ENCODE peak calls at places on chromosomes 7 and 10, in nine cellular contexts. Y, C, L, R, Q, E, K, V and N are unnamed samples.

GRCh38 chr10:133446979-133447378 is 6.8 kb upstream of the SCART1 start:
- DNase-seq in Y (no peak), C (no peak), L (no peak), R (no peak), Q (no peak), E (no peak), K (no peak), V (no peak), N (no peak)

GRCh38 chr10:91335147-91335546 is 75.0 kb upstream of the HECTD2 start:
- DNase-seq in Y (no peak), C (no peak), L (peak; percentile 57), R (no peak), Q (no peak), E (no peak), K (no peak), V (no peak), N (no peak)

GRCh38 chr10:69936091-69936490 is 116.6 kb upstream of the MACROH2A2 start:
- DNase-seq in Y (no peak), C (no peak), L (peak; percentile 66), R (peak; percentile 34), Q (no peak), E (no peak), K (no peak), V (peak; percentile 3), N (no peak)

GRCh38 chr10:30701471-30702173 is 72.1 kb upstream of the LYZL2 start:
- DNase-seq in Y (no peak), C (no peak), L (no peak), R (peak; percentile 84), Q (no peak), E (no peak), K (no peak), V (no peak), N (peak; percentile 58)

GRCh38 chr7:124022551-124022950 is 10.3 kb downstream of the TMEM229A start:
- DNase-seq in Y (no peak), C (no peak), L (no peak), R (no peak), Q (no peak), E (no peak), K (no peak), V (no peak), N (no peak)

GRCh38 chr7:1707756-1708611 is 37.9 kb downstream of the ELFN1 start:
- DNase-seq in Y (no peak), C (peak; percentile 33), L (peak; percentile 49), R (no peak), Q (no peak), E (no peak), K (no peak), V (no peak), N (no peak)

GRCh38 chr7:100167912-100168323 is 499 bp downstream of the GAL3ST4 start:
- DNase-seq in Y (no peak), C (no peak), L (peak; percentile 73), R (no peak), Q (no peak), E (no peak), K (no peak), V (no peak), N (no peak)

GRCh38 chr10:4243651-4244050 is 458.6 kb upstream of the KLF6 start:
- DNase-seq in Y (no peak), C (no peak), L (no peak), R (no peak), Q (no peak), E (no peak), K (no peak), V (no peak), N (no peak)

GRCh38 chr10:95601116-95601719 is 40.0 kb upstream of the SORBS1 start:
- DNase-seq in Y (peak; percentile 82), C (peak; percentile 88), L (peak; percentile 96), R (peak; percentile 62), Q (peak; percentile 45), E (no peak), K (peak; percentile 61), V (peak; percentile 59), N (peak; percentile 47)

GRCh38 chr7:92833024-92833765 is 3.2 kb downstream of the CDK6 start:
- DNase-seq in Y (peak; percentile 84), C (peak; percentile 95), L (peak; percentile 96), R (peak; percentile 97), Q (peak; percentile 30), E (peak; percentile 81), K (peak; percentile 94), V (peak; percentile 77), N (peak; percentile 78)

GRCh38 chr10:93992400-93993030 is 1.2 kb upstream of the PLCE1 start:
- DNase-seq in Y (no peak), C (no peak), L (peak; percentile 50), R (no peak), Q (no peak), E (no peak), K (no peak), V (no peak), N (no peak)

GRCh38 chr10:87605656-87606308 is 53.9 kb upstream of the PAPSS2 start:
- DNase-seq in Y (no peak), C (no peak), L (no peak), R (no peak), Q (no peak), E (no peak), K (no peak), V (no peak), N (no peak)

GRCh38 chr7:150360682-150361058 is 8.0 kb upstream of the REPIN1 start:
- DNase-seq in Y (no peak), C (no peak), L (peak; percentile 17), R (no peak), Q (no peak), E (no peak), K (no peak), V (no peak), N (no peak)

GRCh38 chr7:1290262-1291039 is 57.8 kb downstream of the UNCX start:
- DNase-seq in Y (no peak), C (peak; percentile 85), L (peak; percentile 69), R (peak; percentile 72), Q (no peak), E (no peak), K (peak; percentile 63), V (no peak), N (no peak)

GRCh38 chr10:80199828-80200227 is 5.5 kb downstream of the ANXA11 start:
- DNase-seq in Y (peak; percentile 15), C (no peak), L (peak; percentile 54), R (no peak), Q (no peak), E (no peak), K (no peak), V (peak; percentile 25), N (no peak)

GRCh38 chr10:123194056-123194455 is 39.9 kb downstream of the BUB3 start:
- DNase-seq in Y (no peak), C (no peak), L (no peak), R (no peak), Q (no peak), E (no peak), K (no peak), V (no peak), N (no peak)

GRCh38 chr7:124856299-124856888 is 73.2 kb downstream of the POT1 start:
- DNase-seq in Y (no peak), C (no peak), L (no peak), R (peak; percentile 27), Q (no peak), E (no peak), K (no peak), V (peak; percentile 25), N (no peak)